ENCODE peak calls at places on chromosomes 6 and 20, in six cellular contexts. T is vagina, E is suprapubic skin, L is body of pancreas, F is fibroblast of lung, R is endothelial cell of umbilical vein. Z is an unnamed sample. For H3K36me3, the result is how much of the 10 kb centered on the place peaks cover.

GRCh38 chr20:13790708-13791107 is 5.9 kb downstream of the NDUFAF5 start:
- DNase-seq in T (no peak), E (no peak), L (no peak), F (no peak), R (no peak), Z (no peak)

GRCh38 chr6:131015192-131015591 is 47.9 kb downstream of the EPB41L2 start:
- DNase-seq in T (no peak), E (no peak), L (no peak), F (no peak), R (peak), Z (no peak)

GRCh38 chr6:2949536-2950083 is 21.8 kb downstream of the SERPINB6 start:
- DNase-seq in T (peak), E (no peak), L (no peak), F (no peak), R (no peak), Z (no peak)

GRCh38 chr6:168908166-168908565 is 345.5 kb downstream of the THBS2 start:
- DNase-seq in T (no peak), E (no peak), L (no peak), F (peak), R (no peak), Z (no peak)

GRCh38 chr6:12001706-12002070 is 10.4 kb upstream of the HIVEP1 start:
- DNase-seq in T (no peak), E (no peak), L (no peak), F (no peak), R (no peak), Z (no peak)

GRCh38 chr20:48034754-48035153 is 249.5 kb upstream of the SULF2 start:
- DNase-seq in T (no peak), E (no peak), L (no peak), F (no peak), R (no peak), Z (no peak)

GRCh38 chr20:9220874-9221547 is 152.1 kb downstream of the PLCB4 start:
- DNase-seq in T (no peak), E (no peak), L (no peak), F (peak), R (no peak), Z (no peak)

GRCh38 chr6:45478235-45478634 is 100.5 kb upstream of the SUPT3H start:
- DNase-seq in T (no peak), E (no peak), L (no peak), F (peak), R (peak), Z (no peak)

GRCh38 chr6:140011537-140011936 is 637.1 kb upstream of the CITED2 start:
- DNase-seq in T (no peak), E (no peak), L (no peak), F (no peak), R (no peak), Z (no peak)

GRCh38 chr6:90146024-90146423 is 150.6 kb downstream of the BACH2 start:
- DNase-seq in T (no peak), E (no peak), L (no peak), F (no peak), R (no peak), Z (no peak)

GRCh38 chr20:62918830-62919229 is 7.5 kb downstream of the DIDO1 start:
- DNase-seq in T (no peak), E (no peak), L (no peak), F (no peak), R (no peak), Z (no peak)

GRCh38 chr20:47885909-47886453 is 100.7 kb upstream of the SULF2 start:
- DNase-seq in T (no peak), E (no peak), L (no peak), F (no peak), R (no peak), Z (no peak)

GRCh38 chr6:154861825-154862224 is 128.6 kb downstream of the SCAF8 start:
- DNase-seq in T (no peak), E (no peak), L (no peak), F (no peak), R (peak), Z (no peak)

GRCh38 chr6:135033238-135033637 is 21.4 kb downstream of the HBS1L start:
- DNase-seq in T (no peak), E (no peak), L (peak), F (no peak), R (no peak), Z (no peak)

GRCh38 chr6:134517145-134517658 is 199.3 kb upstream of the SGK1 start:
- DNase-seq in T (no peak), E (peak), L (peak), F (peak), R (peak), Z (no peak)

GRCh38 chr6:127173541-127173940 is 55.1 kb downstream of the RSPO3 start:
- DNase-seq in T (no peak), E (no peak), L (no peak), F (no peak), R (no peak), Z (no peak)

GRCh38 chr6:53327017-53327395 is 21.7 kb downstream of the ELOVL5 start:
- DNase-seq in T (no peak), E (no peak), L (no peak), F (peak), R (no peak), Z (no peak)

GRCh38 chr6:105483492-105483891 is 80.6 kb upstream of the PREP start:
- DNase-seq in T (no peak), E (no peak), L (no peak), F (peak), R (no peak), Z (no peak)

GRCh38 chr20:55375920-55376319 is 629.4 kb downstream of the CBLN4 start:
- DNase-seq in T (no peak), E (no peak), L (no peak), F (no peak), R (no peak), Z (no peak)

GRCh38 chr20:48797275-48797825 is 30.4 kb downstream of the PREX1 start:
- DNase-seq in T (no peak), E (no peak), L (no peak), F (no peak), R (no peak), Z (peak)

GRCh38 chr6:125533710-125534397 is 215.6 kb upstream of the HEY2 start:
- DNase-seq in T (no peak), E (no peak), L (no peak), F (no peak), R (peak), Z (peak)

GRCh38 chr6:101597711-101598110 is 204.2 kb downstream of the GRIK2 start:
- DNase-seq in T (no peak), E (no peak), L (no peak), F (peak), R (no peak), Z (peak)

GRCh38 chr6:116695398-116695797 is 14.4 kb downstream of the KPNA5 start:
- DNase-seq in T (no peak), E (no peak), L (no peak), F (peak), R (no peak), Z (no peak)

GRCh38 chr6:170100046-170100445 is 190.8 kb downstream of the DLL1 start:
- DNase-seq in T (peak), E (no peak), L (no peak), F (no peak), R (no peak), Z (no peak)

GRCh38 chr6:142945446-142946180 is 637 bp upstream of the HIVEP2 start:
- DNase-seq in T (peak), E (peak), L (peak), F (no peak), R (no peak), Z (peak)

GRCh38 chr6:80132942-80133517 is 26.6 kb downstream of the BCKDHB start:
- DNase-seq in T (no peak), E (no peak), L (peak), F (peak), R (peak), Z (peak)

GRCh38 chr6:28208180-28208659 is 16.9 kb upstream of the ZSCAN9 start:
- DNase-seq in T (no peak), E (no peak), L (no peak), F (peak), R (no peak), Z (no peak)

GRCh38 chr6:38378801-38379200 is 260.9 kb downstream of the BTBD9 start:
- DNase-seq in T (no peak), E (no peak), L (no peak), F (no peak), R (no peak), Z (no peak)

GRCh38 chr20:47859255-47859654 is 74.0 kb upstream of the SULF2 start:
- DNase-seq in T (no peak), E (no peak), L (no peak), F (no peak), R (no peak), Z (no peak)

GRCh38 chr6:83518946-83519489 is 6.7 kb downstream of the PRSS35 start:
- DNase-seq in T (no peak), E (no peak), L (no peak), F (peak), R (peak), Z (no peak)

GRCh38 chr6:42929928-42930360 is 664 bp downstream of the CNPY3 start:
- DNase-seq in T (no peak), E (no peak), L (peak), F (peak), R (peak), Z (peak)

GRCh38 chr6:30470968-30471367 is 18.3 kb upstream of the HLA-E start:
- DNase-seq in T (no peak), E (no peak), L (no peak), F (peak), R (no peak), Z (no peak)

GRCh38 chr6:139736507-139736906 is 362.1 kb upstream of the CITED2 start:
- DNase-seq in T (no peak), E (no peak), L (no peak), F (no peak), R (no peak), Z (no peak)

GRCh38 chr6:165889636-165890403 is 226.8 kb upstream of the PDE10A start:
- DNase-seq in T (peak), E (no peak), L (no peak), F (peak), R (no peak), Z (peak)

DNA sequence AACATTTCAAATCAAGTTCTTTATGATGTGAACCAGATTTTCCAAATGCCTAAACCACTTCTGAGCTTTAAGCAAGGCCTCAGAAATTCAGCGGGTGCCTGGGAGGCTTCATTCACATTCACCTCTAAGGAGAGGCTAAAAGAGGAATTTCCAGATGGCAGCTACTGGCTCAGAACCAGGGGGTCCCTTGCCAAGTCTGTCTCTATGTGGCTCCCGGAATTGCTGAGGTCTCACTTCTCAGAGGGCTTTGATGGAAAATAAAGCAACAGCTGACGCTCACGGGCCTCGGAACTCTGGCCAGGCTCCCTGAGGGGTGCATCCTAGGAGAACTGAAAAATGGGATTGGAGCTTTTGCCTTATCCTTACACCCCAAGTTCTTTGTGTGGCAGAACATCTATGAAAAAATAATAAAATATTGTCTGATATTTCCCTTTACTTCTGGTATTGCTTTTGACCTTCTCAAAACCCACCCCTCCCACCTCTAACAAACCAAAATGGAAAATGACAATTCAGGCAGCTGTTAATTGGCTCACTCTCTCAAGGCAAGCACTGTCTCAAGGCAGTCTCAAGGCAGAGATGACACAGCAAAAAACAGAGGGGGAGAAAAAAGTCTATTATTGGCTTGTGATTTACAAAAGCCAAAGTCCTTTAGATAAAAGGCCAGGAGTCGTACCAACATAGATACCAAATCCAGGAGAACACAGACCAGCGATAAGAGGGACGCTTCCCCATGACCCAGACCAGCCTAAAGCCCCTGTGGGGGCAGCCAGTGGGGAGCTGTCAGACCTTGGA is 21.8 kb upstream of the LRRN4 start:
- DNase-seq in T (no peak), E (no peak), L (no peak), F (peak), R (no peak), Z (no peak)
- H3K36me3 ChIP-seq in T (under half), E (under half), L (under half), F (under half), R (under half), Z (under half)

GRCh38 chr6:282177-282866 is 10.0 kb upstream of the DUSP22 start:
- DNase-seq in T (peak), E (peak), L (no peak), F (no peak), R (no peak), Z (no peak)
- H3K36me3 ChIP-seq in T (under half), E (under half), L (under half), F (under half), R (under half), Z (under half)

DNA sequence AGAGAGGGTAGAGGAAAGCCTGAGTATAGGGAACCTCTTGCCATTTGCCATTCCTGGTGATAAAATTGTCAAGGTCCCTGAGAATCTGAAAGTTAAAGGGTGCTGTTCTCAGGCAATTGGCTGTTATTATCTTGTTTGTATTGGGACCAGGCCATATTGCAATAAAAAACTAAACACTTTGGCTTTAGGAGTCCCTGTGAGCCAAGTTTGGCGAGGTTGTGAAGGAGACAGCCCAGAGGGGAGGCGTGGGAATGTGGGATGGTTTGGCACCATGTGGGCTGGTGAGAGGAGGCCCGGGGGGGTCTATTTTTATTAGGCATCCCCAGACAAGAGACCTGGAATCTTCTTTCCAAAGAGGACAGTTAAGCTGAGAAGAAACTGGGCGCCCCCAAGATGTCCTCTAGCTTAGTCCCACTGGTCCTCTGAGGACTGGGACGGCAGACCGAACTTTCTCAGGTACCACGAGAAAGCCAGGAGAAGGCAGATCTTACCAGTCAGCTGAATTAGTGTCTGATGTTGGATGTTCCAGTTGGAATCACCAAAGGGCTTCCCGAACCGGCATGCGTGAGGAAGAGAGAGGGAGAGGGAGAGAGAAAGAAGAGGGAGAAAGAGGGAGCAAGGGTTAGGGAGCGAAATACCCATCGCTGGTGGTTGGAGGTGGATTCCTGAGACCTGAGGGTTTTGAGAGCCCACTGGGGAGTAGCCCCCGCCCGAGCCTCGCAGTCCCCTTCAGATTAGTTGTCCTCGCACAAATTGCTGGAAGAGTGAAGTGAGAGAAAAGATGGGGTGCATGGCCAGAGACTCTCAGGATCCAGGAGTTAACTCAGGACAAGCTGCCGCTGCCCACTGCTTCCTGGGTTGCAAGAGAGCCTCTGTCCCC is 24.4 kb downstream of the DYNLT1 start:
- DNase-seq in T (no peak), E (no peak), L (no peak), F (no peak), R (no peak), Z (no peak)
- H3K36me3 ChIP-seq in T (under half), E (under half), L (under half), F (under half), R (under half), Z (under half)

GRCh38 chr20:17630806-17631195 is 51.2 kb downstream of the RRBP1 start:
- DNase-seq in T (no peak), E (no peak), L (no peak), F (no peak), R (no peak), Z (no peak)

GRCh38 chr20:17629678-17630089 is 52.4 kb downstream of the RRBP1 start:
- DNase-seq in T (no peak), E (no peak), L (no peak), F (no peak), R (no peak), Z (no peak)

GRCh38 chr20:17633221-17633849 is 48.7 kb downstream of the RRBP1 start:
- DNase-seq in T (no peak), E (no peak), L (no peak), F (no peak), R (no peak), Z (no peak)

GRCh38 chr20:17630151-17630805 is 51.8 kb downstream of the RRBP1 start:
- DNase-seq in T (no peak), E (no peak), L (no peak), F (no peak), R (no peak), Z (no peak)

DNA sequence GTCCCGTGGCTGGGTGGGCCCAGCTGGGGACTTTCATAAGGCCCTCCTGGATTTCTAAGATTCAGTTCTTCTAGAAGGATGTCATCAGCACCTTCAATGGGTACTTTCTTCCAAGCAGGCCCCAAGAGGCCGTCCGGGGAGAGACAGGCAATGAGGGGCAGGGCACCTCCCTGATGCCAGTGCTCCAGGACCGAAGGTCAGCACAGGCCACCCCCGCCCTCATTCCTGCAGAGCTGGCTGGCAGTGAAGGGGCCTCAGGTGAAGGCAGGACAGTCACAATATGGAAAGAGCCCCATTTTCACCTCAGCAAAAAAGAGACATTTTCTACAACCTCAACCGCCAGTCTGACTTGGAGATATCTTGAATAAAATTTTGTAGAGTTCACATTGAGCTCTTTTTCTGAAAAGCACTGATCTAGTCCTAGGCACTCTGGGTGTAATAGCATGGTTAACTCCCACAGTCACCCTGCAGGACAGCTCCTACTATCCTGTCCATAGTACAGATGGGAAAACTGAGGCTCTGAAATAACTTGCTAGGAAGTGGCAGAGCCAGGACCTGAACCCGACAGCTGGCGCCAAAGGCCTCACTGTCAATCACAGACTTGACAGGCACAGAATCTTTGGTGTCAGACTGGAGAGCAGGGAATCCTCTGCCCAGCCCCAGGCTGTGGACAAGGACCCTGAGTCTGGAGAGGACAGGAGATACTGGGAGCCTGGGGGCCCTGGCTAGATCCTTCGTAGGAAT is 50.3 kb downstream of the RRBP1 start:
- DNase-seq in T (no peak), E (no peak), L (no peak), F (no peak), R (no peak), Z (no peak)
- H3K36me3 ChIP-seq in T (under half), E (half or more), L (under half), F (half or more), R (half or more), Z (under half)

GRCh38 chr6:10410214-10410873 is 4.5 kb downstream of the TFAP2A start:
- DNase-seq in T (peak), E (no peak), L (no peak), F (no peak), R (no peak), Z (peak)

GRCh38 chr6:10411915-10412164 is 3.0 kb downstream of the TFAP2A start:
- DNase-seq in T (no peak), E (no peak), L (no peak), F (no peak), R (peak), Z (no peak)

GRCh38 chr6:10411131-10411914 is 3.6 kb downstream of the TFAP2A start:
- DNase-seq in T (no peak), E (no peak), L (no peak), F (no peak), R (no peak), Z (peak)

GRCh38 chr6:10409160-10409765 is 5.6 kb downstream of the TFAP2A start:
- DNase-seq in T (no peak), E (no peak), L (no peak), F (no peak), R (no peak), Z (peak)

GRCh38 chr6:10409766-10410209 is 5.1 kb downstream of the TFAP2A start:
- DNase-seq in T (peak), E (no peak), L (no peak), F (no peak), R (no peak), Z (peak)
- H3K36me3 ChIP-seq in T (under half), E (under half), L (under half), F (under half), R (under half), Z (under half)

GRCh38 chr20:42749548-42749947 is 440.2 kb downstream of the PTPRT start:
- DNase-seq in T (no peak), E (no peak), L (no peak), F (no peak), R (no peak), Z (no peak)
- H3K36me3 ChIP-seq in T (under half), E (under half), L (under half), F (under half), R (under half), Z (under half)

DNA sequence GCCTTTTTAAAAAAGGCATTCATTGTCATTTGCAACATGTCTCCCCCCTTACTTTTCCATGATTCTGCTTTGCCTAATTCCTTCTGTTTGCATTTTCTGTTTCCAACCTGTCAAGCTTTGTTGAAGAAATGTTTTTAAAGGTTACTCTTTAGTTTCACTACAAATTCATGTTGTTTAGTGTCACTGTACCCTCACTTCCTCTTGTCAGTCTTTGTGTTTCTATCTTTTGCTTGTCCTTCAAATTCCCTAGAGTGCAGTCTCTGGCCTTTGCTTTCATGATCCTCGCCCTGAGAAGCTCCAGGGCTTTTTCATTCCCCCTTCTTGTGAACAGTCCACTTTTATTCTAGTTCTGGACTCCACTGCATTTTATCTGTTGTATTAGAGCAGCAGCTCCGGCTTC is 90.6 kb downstream of the MAP3K4 start:
- DNase-seq in T (no peak), E (no peak), L (no peak), F (no peak), R (no peak), Z (no peak)
- H3K36me3 ChIP-seq in T (under half), E (half or more), L (under half), F (under half), R (under half), Z (under half)

GRCh38 chr6:44253307-44254101 is 3.8 kb downstream of the SLC35B2 start:
- DNase-seq in T (no peak), E (no peak), L (peak), F (no peak), R (peak), Z (peak)
- H3K36me3 ChIP-seq in T (under half), E (half or more), L (half or more), F (under half), R (half or more), Z (half or more)